ENCODE peak calls at places on chromosomes 13 and 19, in six cellular contexts. D is esophagus squamous epithelium; H is NCI-H2081; A is stimulated activated CD8-positive, alpha-beta memory T cell treated with anti-CD3 and anti-CD28 coated beads, Interleukin-4, amount 100 ng/mL, for 4 hours; G is GM10248; C is C1 segment of cervical spinal cord. L is an unnamed sample.

GRCh38 chr19:16067205-16067938 is 8.9 kb upstream of the TPM4 start:
- DNase-seq in D (no peak), H (no peak), A (no peak), G (no peak), C (no peak), L (peak)

GRCh38 chr13:67070306-67070705 is 159.8 kb downstream of the PCDH9 start:
- DNase-seq in D (no peak), H (no peak), A (no peak), G (no peak), C (no peak), L (no peak)

GRCh38 chr19:5864725-5865486 is 5.4 kb downstream of the FUT5 start:
- DNase-seq in D (no peak), H (no peak), A (no peak), G (no peak), C (no peak), L (no peak)

GRCh38 chr13:46721054-46721453 is 75.9 kb downstream of the ESD start:
- DNase-seq in D (no peak), H (peak), A (peak), G (peak), C (no peak), L (no peak)

GRCh38 chr13:103224804-103225203 is 158.6 kb upstream of the SLC10A2 start:
- DNase-seq in D (no peak), H (no peak), A (no peak), G (no peak), C (no peak), L (no peak)

GRCh38 chr19:10981496-10981895 is 20.7 kb downstream of the SMARCA4 start:
- DNase-seq in D (no peak), H (peak), A (no peak), G (no peak), C (no peak), L (no peak)

GRCh38 chr19:11422163-11423068 is 3.3 kb upstream of the RGL3 start:
- DNase-seq in D (peak), H (no peak), A (no peak), G (peak), C (no peak), L (peak)

GRCh38 chr13:91017669-91018053 is 329.8 kb upstream of the MIR17HG start:
- DNase-seq in D (no peak), H (no peak), A (no peak), G (no peak), C (no peak), L (peak)

GRCh38 chr13:54733639-54734038 is 1705.0 kb downstream of the OLFM4 start:
- DNase-seq in D (no peak), H (no peak), A (no peak), G (no peak), C (no peak), L (no peak)

L was measured in pancreas.